ENCODE peak calls at places on chromosomes 2 and 18, in four cellular contexts. L, O, C and H are unnamed samples.

GRCh38 chr18:47773931-47774330 is 156.5 kb downstream of the SMAD2 start:
- DNase-seq in C (no peak), L (no peak), O (no peak), H (no peak)

GRCh38 chr2:191389288-191389687 is 144.1 kb downstream of the MYO1B start:
- DNase-seq in C (no peak), L (no peak), O (no peak), H (no peak)

GRCh38 chr2:71683666-71684065 is 230.3 kb downstream of the DYSF start:
- DNase-seq in L (no peak), O (no peak), C (no peak), H (no peak)

GRCh38 chr2:188345020-188345419 is 53.3 kb downstream of the GULP1 start:
- DNase-seq in C (no peak), O (no peak), L (no peak), H (no peak)

GRCh38 chr2:18369750-18370149 is 190.7 kb downstream of the RDH14 start:
- DNase-seq in O (peak; percentile 59), L (no peak), C (peak; percentile 36), H (no peak)

GRCh38 chr2:67498931-67499330 is 101.8 kb downstream of the ETAA1 start:
- DNase-seq in O (no peak), L (no peak), C (no peak), H (no peak)

GRCh38 chr2:27832396-27832795 is 57.8 kb downstream of the RBKS start:
- DNase-seq in O (peak; percentile 71), L (no peak), C (peak; percentile 64), H (no peak)

GRCh38 chr2:203097735-203098134 is 83.1 kb downstream of the NBEAL1 start:
- DNase-seq in C (no peak), O (peak; percentile 19), L (no peak), H (no peak)

GRCh38 chr18:58101291-58101706 is 57.3 kb downstream of the NEDD4L start:
- DNase-seq in O (no peak), C (no peak), L (no peak), H (peak; percentile 8)

GRCh38 chr2:24544456-24545115 is 53.5 kb downstream of the NCOA1 start:
- DNase-seq in C (no peak), O (no peak), L (no peak), H (no peak)

GRCh38 chr2:175030380-175031271 is 25.4 kb upstream of the CHN1 start:
- DNase-seq in L (no peak), O (peak; percentile 48), C (no peak), H (peak; percentile 38)

GRCh38 chr2:96225016-96225533 is 16.4 kb upstream of the STARD7 start:
- DNase-seq in C (no peak), L (no peak), O (no peak), H (no peak)

GRCh38 chr2:199999166-199999565 is 43.8 kb downstream of the MAIP1 start:
- DNase-seq in L (no peak), O (no peak), C (no peak), H (no peak)

GRCh38 chr2:178761759-178762371 is 45.4 kb downstream of the TTN start:
- DNase-seq in O (peak; percentile 72), C (no peak), L (no peak), H (peak; percentile 7)

GRCh38 chr2:229582151-229582550 is 132.2 kb downstream of the DNER start:
- DNase-seq in O (no peak), L (no peak), C (no peak), H (no peak)

GRCh38 chr2:61470965-61471904 is at the start of gene USP34:
- DNase-seq in L (peak; percentile 68), C (peak; percentile 97), O (peak; percentile 93), H (peak; percentile 78)

GRCh38 chr2:239471011-239471792 is 70.4 kb upstream of the HDAC4 start:
- DNase-seq in L (no peak), O (no peak), C (no peak), H (no peak)

GRCh38 chr2:241216211-241216761 is 27.8 kb downstream of the ANO7 start:
- DNase-seq in L (no peak), C (no peak), O (no peak), H (no peak)

GRCh38 chr2:101971836-101972235 is 19.9 kb upstream of the IL1R2 start:
- DNase-seq in O (no peak), C (no peak), L (no peak), H (no peak)

GRCh38 chr2:196555161-196555560 is 84.4 kb upstream of the CCDC150 start:
- DNase-seq in O (no peak), L (no peak), C (no peak), H (no peak)

GRCh38 chr2:238567067-238567855 is 140.5 kb downstream of the ASB1 start:
- DNase-seq in C (no peak), L (no peak), O (no peak), H (no peak)

GRCh38 chr2:236264256-236264655 is at the start of gene ASB18:
- DNase-seq in L (no peak), O (no peak), C (no peak), H (no peak)

GRCh38 chr18:44899832-44900231 is 219.1 kb downstream of the SETBP1 start:
- DNase-seq in L (no peak), O (no peak), C (no peak), H (no peak)
- TF ChIP-seq CTCF in L (no peak), O (no peak), C (no peak), H (peak; percentile 32)

GRCh38 chr2:127566576-127566975 is 31.1 kb downstream of the MYO7B start:
- DNase-seq in L (no peak), C (no peak), O (no peak), H (no peak)
- TF ChIP-seq CTCF in L (no peak), C (no peak), O (no peak), H (no peak)

DNA sequence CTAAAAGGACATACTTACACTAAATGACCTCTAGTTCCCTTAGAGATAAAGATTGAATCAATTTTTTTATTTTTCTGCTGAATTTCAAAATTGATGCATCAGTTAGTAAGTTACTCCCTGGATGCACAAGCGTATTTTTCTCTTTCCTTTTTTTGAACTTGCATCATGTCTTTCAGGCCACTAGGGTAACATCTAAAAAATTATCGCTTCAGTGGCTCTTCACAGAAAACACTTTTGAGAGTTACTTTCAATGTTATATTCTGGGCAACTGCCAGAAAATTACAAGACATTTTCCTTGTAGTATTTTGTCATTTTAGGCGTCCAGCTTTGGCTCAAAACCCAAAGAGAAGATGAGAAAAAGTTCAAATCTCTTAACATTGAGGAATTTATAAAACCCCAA is 59.8 kb downstream of the DSEL start:
- DNase-seq in C (no peak), L (no peak), O (peak; percentile 12), H (no peak)
- TF ChIP-seq CTCF in C (no peak), L (no peak), O (peak; percentile 35), H (peak; percentile 41)

GRCh38 chr2:183070942-183071844 is 7.4 kb upstream of the DUSP19 start:
- DNase-seq in L (no peak), C (peak; percentile 13), O (peak; percentile 41), H (peak; percentile 44)
- TF ChIP-seq CTCF in L (no peak), C (peak; percentile 63), O (peak; percentile 70), H (peak; percentile 61)

DNA sequence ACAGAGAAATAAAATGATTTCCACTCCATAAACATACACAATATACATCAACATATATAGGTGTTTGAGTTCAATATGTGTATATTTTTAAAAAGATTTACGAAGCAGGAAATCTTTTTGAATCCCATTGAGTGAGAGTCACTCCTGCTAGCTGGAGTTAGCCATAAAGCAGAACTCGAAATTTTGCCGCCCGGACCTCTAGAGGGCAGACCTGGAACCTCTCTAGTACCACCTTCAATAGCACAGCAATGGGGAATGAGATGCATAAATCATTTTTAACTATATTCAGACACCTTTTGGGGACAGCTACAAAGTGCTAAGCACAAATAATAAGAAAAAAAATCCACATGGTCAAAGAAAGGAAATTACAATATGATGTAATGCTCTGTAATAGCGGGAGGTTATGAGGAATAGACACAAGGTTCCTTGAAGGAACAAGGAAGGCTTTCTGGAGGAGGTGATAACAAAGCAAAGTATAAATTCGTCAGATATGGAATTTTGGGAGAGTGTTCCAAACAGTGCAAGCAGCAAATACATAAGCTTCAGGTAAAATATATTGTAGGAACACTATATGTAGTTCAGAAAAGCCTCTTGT is 533.4 kb downstream of the ERBB4 start:
- DNase-seq in O (peak; percentile 60), C (peak; percentile 10), L (no peak), H (peak; percentile 35)
- TF ChIP-seq CTCF in O (peak; percentile 76), C (peak; percentile 57), L (no peak), H (peak; percentile 69)